ENCODE peak calls at places on chromosomes 11 and 22, in four cellular contexts. S is pancreas; R is CD4-positive, alpha-beta memory T cell; D is breast epithelium. P is an unnamed sample. For H3K9me3 and H3K4me1, the result is how much of the 10 kb centered on the place peaks cover.

GRCh38 chr11:132772712-132773545 is 759.4 kb downstream of the OPCML start:
- DNase-seq in S (no peak), R (no peak), D (no peak), P (no peak)

GRCh38 chr11:107859459-107860239 is 1.1 kb upstream of the SLC35F2 start:
- DNase-seq in S (peak), R (no peak), D (peak), P (no peak)

GRCh38 chr11:14625804-14626203 is 17.8 kb upstream of the PDE3B start:
- DNase-seq in S (no peak), R (no peak), D (no peak), P (no peak)

GRCh38 chr11:60942207-60942606 is 9.8 kb downstream of the SLC15A3 start:
- DNase-seq in S (no peak), R (no peak), D (peak), P (no peak)

GRCh38 chr11:132864811-132865576 is 667.3 kb downstream of the OPCML start:
- DNase-seq in S (no peak), R (no peak), D (no peak), P (no peak)

GRCh38 chr11:105109855-105110750 is 29.5 kb downstream of the CARD18 start:
- DNase-seq in S (no peak), R (no peak), D (no peak), P (no peak)

GRCh38 chr22:42357634-42358296 is 74.4 kb downstream of the NFAM1 start:
- DNase-seq in S (peak), R (no peak), D (peak), P (no peak)

GRCh38 chr11:67370351-67371076 is 2.9 kb downstream of the CLCF1 start:
- DNase-seq in S (no peak), R (no peak), D (no peak), P (no peak)

GRCh38 chr22:46578824-46579561 is 41.2 kb upstream of the GRAMD4 start:
- DNase-seq in S (peak), R (no peak), D (no peak), P (no peak)

GRCh38 chr22:26453195-26453594 is 24.1 kb downstream of the ASPHD2 start:
- DNase-seq in S (no peak), R (no peak), D (no peak), P (no peak)

GRCh38 chr11:827146-827860 is 416 bp upstream of the CRACR2B start:
- DNase-seq in S (peak), R (no peak), D (no peak), P (no peak)

GRCh38 chr22:40499187-40499753 is 128.9 kb downstream of the SGSM3 start:
- DNase-seq in S (peak), R (no peak), D (no peak), P (no peak)

GRCh38 chr11:36041988-36042606 is 98.2 kb downstream of the LDLRAD3 start:
- DNase-seq in S (no peak), R (no peak), D (no peak), P (no peak)

GRCh38 chr11:12410006-12410728 is 32.8 kb downstream of the PARVA start:
- DNase-seq in S (no peak), R (no peak), D (no peak), P (no peak)

GRCh38 chr11:66386171-66387069 is 14.9 kb upstream of the SLC29A2 start:
- DNase-seq in S (peak), R (peak), D (peak), P (peak)

GRCh38 chr11:44725016-44725651 is 1.6 kb upstream of the TSPAN18 start:
- DNase-seq in S (no peak), R (no peak), D (no peak), P (no peak)

GRCh38 chr11:78037825-78038620 is 14.9 kb upstream of the KCTD14 start:
- DNase-seq in S (no peak), R (no peak), D (no peak), P (no peak)

GRCh38 chr11:133718238-133718637 is 127.1 kb downstream of the SPATA19 start:
- DNase-seq in S (no peak), R (no peak), D (no peak), P (no peak)

GRCh38 chr11:131468565-131468964 is 98.2 kb downstream of the NTM start:
- DNase-seq in S (no peak), R (no peak), D (no peak), P (no peak)

GRCh38 chr11:119062779-119063178 is 4.8 kb upstream of the VPS11 start:
- DNase-seq in S (peak), R (no peak), D (no peak), P (no peak)

GRCh38 chr11:62786318-62787004 is 741 bp upstream of the TMEM179B start:
- DNase-seq in S (peak), R (peak), D (peak), P (peak)

GRCh38 chr11:75562836-75563484 is 907 bp downstream of the SERPINH1 start:
- DNase-seq in S (no peak), R (no peak), D (no peak), P (no peak)

GRCh38 chr22:44391481-44392445 is 79.0 kb upstream of the SHISAL1 start:
- DNase-seq in S (no peak), R (no peak), D (peak), P (no peak)

GRCh38 chr11:69499216-69499945 is 17.9 kb downstream of the LINC01488 start:
- DNase-seq in S (no peak), R (no peak), D (no peak), P (peak)

GRCh38 chr22:45455212-45455611 is 41.7 kb downstream of the RIBC2 start:
- DNase-seq in S (no peak), R (no peak), D (no peak), P (no peak)

GRCh38 chr11:79160786-79161403 is 279.9 kb downstream of the TENM4 start:
- DNase-seq in S (no peak), R (no peak), D (no peak), P (no peak)

GRCh38 chr11:9700105-9700801 is 36.4 kb downstream of the SWAP70 start:
- DNase-seq in S (no peak), R (no peak), D (no peak), P (no peak)

GRCh38 chr22:43945632-43946390 is 9.4 kb upstream of the SAMM50 start:
- DNase-seq in S (peak), R (peak), D (peak), P (peak)

GRCh38 chr11:70557742-70558485 is 159.6 kb downstream of the CTTN start:
- DNase-seq in S (no peak), R (no peak), D (no peak), P (no peak)

GRCh38 chr22:44758970-44759365 is 6.6 kb downstream of the ARHGAP8 start:
- DNase-seq in S (no peak), R (no peak), D (no peak), P (no peak)

DNA sequence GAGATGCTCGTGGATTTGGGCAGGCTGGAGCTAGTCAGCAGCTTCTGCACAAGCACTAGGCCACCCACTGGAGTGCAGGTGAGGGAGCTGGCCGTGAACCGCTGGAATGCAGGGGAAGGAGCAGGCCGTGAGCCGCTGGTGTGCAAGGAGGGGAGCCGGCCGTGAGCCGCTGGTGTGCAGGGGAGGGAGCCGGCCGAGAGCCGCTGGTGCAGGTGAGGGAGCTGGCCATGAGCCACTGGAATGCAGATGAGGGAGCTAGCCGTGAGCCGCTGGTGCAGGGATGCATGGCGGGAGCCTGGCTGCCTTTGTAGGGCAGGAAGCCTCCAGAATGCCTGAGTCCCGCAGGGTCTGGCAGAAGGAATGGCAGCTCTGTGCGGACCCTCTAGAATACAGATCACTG is 4220.0 kb upstream of the OR11H1 start:
- DNase-seq in S (no peak), R (no peak), D (no peak), P (no peak)
- H3K9me3 ChIP-seq in S (under half), R (under half), D (under half), P (under half)

GRCh38 chr11:41716862-41717261 is 257.4 kb upstream of the LRRC4C start:
- DNase-seq in S (no peak), R (no peak), D (no peak), P (no peak)

GRCh38 chr11:41714101-41714500 is 254.6 kb upstream of the LRRC4C start:
- DNase-seq in S (no peak), R (no peak), D (no peak), P (no peak)
- H3K27ac ChIP-seq in S (no peak), R (no peak), D (no peak), P (no peak)

DNA sequence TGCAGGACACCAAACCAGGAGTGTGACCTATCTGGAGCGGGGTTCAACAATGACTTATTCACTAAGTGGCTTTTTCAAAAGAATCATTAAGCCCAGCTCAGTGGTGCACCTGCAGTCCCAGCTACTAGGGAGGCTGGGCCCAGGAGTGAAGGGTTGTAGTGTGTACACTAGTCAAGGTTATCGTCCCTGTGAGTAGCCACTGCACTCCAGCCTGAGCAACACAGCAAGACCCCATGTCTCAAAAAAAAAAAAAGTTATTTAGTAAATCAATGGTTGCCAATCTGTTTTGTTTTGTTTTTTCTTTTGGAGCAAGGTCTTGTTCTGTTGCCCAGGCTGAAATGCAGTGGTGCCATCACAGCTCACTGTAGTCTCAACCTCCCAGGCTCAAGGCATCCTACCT is 7.9 kb downstream of the RHOG start:
- DNase-seq in S (no peak), R (no peak), D (no peak), P (no peak)
- H3K4me1 ChIP-seq in S (under half), R (half or more), D (under half), P (half or more)

GRCh38 chr11:17376493-17376892 is 12.0 kb downstream of the KCNJ11 start:
- DNase-seq in S (no peak), R (no peak), D (no peak), P (no peak)
- H3K9me3 ChIP-seq in S (under half), R (under half), D (under half), P (under half)

GRCh38 chr11:2382927-2383822 is 6.1 kb downstream of the CD81 start:
- DNase-seq in S (no peak), R (no peak), D (no peak), P (peak)

GRCh38 chr11:2386591-2386990 is 9.5 kb downstream of the CD81 start:
- DNase-seq in S (no peak), R (no peak), D (no peak), P (no peak)

GRCh38 chr11:2383823-2384722 is 7.0 kb downstream of the CD81 start:
- DNase-seq in S (no peak), R (peak), D (no peak), P (peak)

GRCh38 chr11:2385156-2386151 is 8.3 kb downstream of the CD81 start:
- DNase-seq in S (no peak), R (no peak), D (no peak), P (no peak)

GRCh38 chr11:2384723-2385041 is 7.6 kb downstream of the CD81 start:
- DNase-seq in S (no peak), R (no peak), D (no peak), P (no peak)
- H3K27ac ChIP-seq in S (no peak), R (no peak), D (peak), P (peak)

GRCh38 chr11:128936546-128937275 is 6.0 kb downstream of the TP53AIP1 start:
- DNase-seq in S (no peak), R (no peak), D (no peak), P (no peak)

GRCh38 chr11:128933481-128934178 is 9.0 kb downstream of the TP53AIP1 start:
- DNase-seq in S (no peak), R (no peak), D (no peak), P (no peak)

GRCh38 chr11:128934351-128934750 is 8.3 kb downstream of the TP53AIP1 start:
- DNase-seq in S (no peak), R (no peak), D (no peak), P (no peak)

GRCh38 chr11:128937480-128937879 is 5.2 kb downstream of the TP53AIP1 start:
- DNase-seq in S (no peak), R (no peak), D (no peak), P (no peak)

DNA sequence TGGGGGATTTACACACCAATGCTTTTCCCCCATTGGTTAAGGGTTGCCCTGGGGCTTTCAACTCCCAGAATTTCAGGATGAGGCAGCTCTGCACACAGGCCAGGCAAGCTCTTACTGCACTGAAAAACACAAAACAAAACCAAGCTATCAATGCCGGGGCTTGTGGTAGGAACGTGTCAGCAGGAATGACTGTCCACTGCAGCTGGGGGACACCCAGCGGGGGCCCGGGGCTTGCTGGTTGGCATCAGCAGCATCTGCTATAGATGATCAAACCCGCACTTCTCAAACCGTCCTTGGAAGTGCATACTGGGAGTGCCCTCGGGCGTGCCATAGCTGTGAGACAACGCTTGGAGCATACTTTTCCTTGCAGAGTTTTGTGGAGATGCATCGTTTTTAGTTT is 7.7 kb downstream of the TP53AIP1 start:
- DNase-seq in S (no peak), R (no peak), D (no peak), P (no peak)
- H3K4me1 ChIP-seq in S (under half), R (under half), D (under half), P (under half)

GRCh38 chr22:47795477-47796127 is 1033.2 kb downstream of the TBC1D22A start:
- DNase-seq in S (no peak), R (no peak), D (peak), P (no peak)

GRCh38 chr22:47796128-47796908 is 1033.9 kb downstream of the TBC1D22A start:
- DNase-seq in S (no peak), R (no peak), D (peak), P (no peak)

GRCh38 chr22:47794851-47795250 is 1032.4 kb downstream of the TBC1D22A start:
- DNase-seq in S (no peak), R (no peak), D (peak), P (no peak)

GRCh38 chr22:47798229-47798628 is 1035.8 kb downstream of the TBC1D22A start:
- DNase-seq in S (no peak), R (no peak), D (peak), P (no peak)

GRCh38 chr22:47797546-47797945 is 1035.1 kb downstream of the TBC1D22A start:
- DNase-seq in S (no peak), R (no peak), D (peak), P (no peak)
- H3K9me3 ChIP-seq in S (under half), R (under half), D (under half), P (under half)

DNA sequence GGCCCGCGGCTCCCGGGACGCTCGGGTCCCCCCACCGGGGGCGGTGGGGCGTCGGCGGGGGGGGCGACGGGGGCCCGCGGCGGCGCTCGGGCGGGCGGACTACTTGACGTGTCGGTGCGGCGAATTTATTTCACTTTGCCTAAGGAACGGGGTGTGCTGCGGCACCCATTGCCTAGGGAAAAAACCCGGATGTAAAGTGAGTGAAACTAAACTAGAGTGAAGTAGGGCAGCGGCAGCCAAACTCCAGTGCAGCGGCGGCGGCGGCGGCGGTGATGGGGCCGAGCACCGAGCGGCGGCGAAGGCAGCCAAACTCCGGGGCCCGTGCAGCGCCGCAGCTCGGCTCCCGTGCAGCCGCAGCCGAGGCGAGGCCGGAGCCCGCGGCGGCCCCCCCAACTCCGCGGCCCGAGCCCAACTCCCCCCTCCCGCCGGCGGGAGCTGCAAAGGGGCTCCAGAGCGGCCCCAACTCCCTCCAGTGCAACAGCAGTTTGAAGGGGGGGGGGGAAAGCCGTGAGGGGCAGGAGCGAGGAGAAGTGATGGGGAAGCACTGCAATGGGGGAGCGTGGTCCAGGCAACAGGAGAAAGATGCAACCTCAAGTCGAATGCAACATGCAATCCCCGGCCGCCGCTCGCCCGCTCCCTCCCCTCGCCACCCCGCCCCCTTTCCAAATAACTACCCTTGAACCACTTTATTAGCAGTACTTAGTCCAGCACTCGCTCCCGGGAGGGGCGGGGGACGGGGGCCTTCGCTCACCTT is 647 bp upstream of the PHF21A start:
- DNase-seq in S (peak), R (peak), D (peak), P (peak)
- H3K27ac ChIP-seq in S (peak), R (peak), D (peak), P (peak)